ENCODE peak calls at places on chromosomes 3 and 15, in nine cellular contexts. B is fibroblast of the conjunctiva; Q is iris pigment epithelial cell; W is HEK293T; T is neuronal stem cell; J is anterior cingulate cortex; G is AG09319; D is activated T-cell treated with anti-CD3 and anti-CD28 coated beads, Interleukin-2, amount 50 U/mL, for 72 hours; X is IMR-90. R is an unnamed sample.

GRCh38 chr3:70861855-70862254 is 549.4 kb upstream of the MDFIC2 start:
- DNase-seq in B (no peak), Q (peak), W (no peak), T (no peak), J (no peak), G (peak), D (no peak), X (peak), R (no peak)

GRCh38 chr3:185075547-185075946 is 77.3 kb downstream of the C3orf70 start:
- DNase-seq in B (no peak), Q (no peak), W (no peak), T (no peak), J (no peak), G (no peak), D (no peak), X (no peak), R (no peak)

GRCh38 chr3:58383904-58384303 is 49.7 kb downstream of the PDHB start:
- DNase-seq in B (peak), Q (peak), W (no peak), T (no peak), J (no peak), G (peak), D (no peak), X (peak), R (no peak)

GRCh38 chr3:133377396-133377795 is 22.5 kb upstream of the BFSP2 start:
- DNase-seq in B (peak), Q (peak), W (peak), T (no peak), J (no peak), G (peak), D (no peak), X (peak), R (no peak)

GRCh38 chr3:58471025-58471887 is 20.6 kb upstream of the KCTD6 start:
- DNase-seq in B (peak), Q (peak), W (peak), T (no peak), J (no peak), G (peak), D (peak), X (peak), R (no peak)

GRCh38 chr3:182979719-182980191 is 583 bp downstream of the DCUN1D1 start:
- DNase-seq in B (no peak), Q (peak), W (no peak), T (peak), J (no peak), G (no peak), D (peak), X (peak), R (no peak)

GRCh38 chr15:39999538-39999937 is 39.4 kb downstream of the SRP14 start:
- DNase-seq in B (no peak), Q (no peak), W (no peak), T (no peak), J (no peak), G (no peak), D (no peak), X (no peak), R (no peak)

GRCh38 chr3:164640586-164640985 is 437.7 kb downstream of the SI start:
- DNase-seq in B (no peak), Q (no peak), W (no peak), T (no peak), J (no peak), G (peak), D (no peak), X (no peak), R (no peak)

GRCh38 chr3:152909180-152909883 is 74.4 kb downstream of the P2RY1 start:
- DNase-seq in B (peak), Q (peak), W (no peak), T (no peak), J (no peak), G (peak), D (no peak), X (peak), R (no peak)

GRCh38 chr15:71648095-71648494 is 162.3 kb upstream of the NR2E3 start:
- DNase-seq in B (no peak), Q (no peak), W (no peak), T (no peak), J (no peak), G (no peak), D (no peak), X (no peak), R (no peak)

GRCh38 chr3:105328338-105328730 is 38.4 kb upstream of the ALCAM start:
- DNase-seq in B (no peak), Q (no peak), W (no peak), T (no peak), J (no peak), G (peak), D (no peak), X (no peak), R (no peak)

GRCh38 chr3:11248596-11248995 is 23.6 kb upstream of the ATG7 start:
- DNase-seq in B (no peak), Q (peak), W (no peak), T (no peak), J (no peak), G (no peak), D (no peak), X (peak), R (no peak)

GRCh38 chr15:92033723-92034122 is 180.2 kb downstream of the SLCO3A1 start:
- DNase-seq in B (no peak), Q (no peak), W (no peak), T (no peak), J (no peak), G (no peak), D (no peak), X (no peak), R (no peak)

GRCh38 chr15:80418892-80419537 is 14.8 kb downstream of the ARNT2 start:
- DNase-seq in B (peak), Q (peak), W (peak), T (no peak), J (no peak), G (peak), D (peak), X (peak), R (no peak)

GRCh38 chr15:74873756-74874424 is 725 bp upstream of the SCAMP2 start:
- DNase-seq in B (no peak), Q (peak), W (peak), T (no peak), J (no peak), G (no peak), D (peak), X (no peak), R (no peak)

GRCh38 chr3:130975251-130975650 is 51.4 kb downstream of the ASTE1 start:
- DNase-seq in B (no peak), Q (no peak), W (no peak), T (no peak), J (no peak), G (no peak), D (no peak), X (no peak), R (no peak)

GRCh38 chr3:71454513-71455423 is 128.8 kb downstream of the FOXP1 start:
- DNase-seq in B (no peak), Q (no peak), W (no peak), T (no peak), J (no peak), G (no peak), D (no peak), X (no peak), R (no peak)

GRCh38 chr3:94028093-94028837 is at the start of gene STX19:
- DNase-seq in B (no peak), Q (no peak), W (no peak), T (no peak), J (no peak), G (no peak), D (no peak), X (no peak), R (no peak)

GRCh38 chr3:40109641-40110490 is 199.6 kb upstream of the EIF1B start:
- DNase-seq in B (no peak), Q (no peak), W (no peak), T (peak), J (no peak), G (no peak), D (no peak), X (no peak), R (no peak)

GRCh38 chr3:106573605-106574004 is 704.8 kb upstream of the CBLB start:
- DNase-seq in B (no peak), Q (no peak), W (no peak), T (no peak), J (no peak), G (no peak), D (no peak), X (no peak), R (no peak)

GRCh38 chr3:85208650-85209049 is 249.9 kb downstream of the CADM2 start:
- DNase-seq in B (no peak), Q (no peak), W (no peak), T (no peak), J (no peak), G (no peak), D (no peak), X (no peak), R (no peak)

GRCh38 chr15:56798639-56799038 is 65.3 kb upstream of the ZNF280D start:
- DNase-seq in B (no peak), Q (no peak), W (no peak), T (no peak), J (no peak), G (no peak), D (peak), X (peak), R (no peak)

GRCh38 chr3:148737104-148737525 is 39.4 kb downstream of the AGTR1 start:
- DNase-seq in B (no peak), Q (peak), W (no peak), T (no peak), J (no peak), G (no peak), D (no peak), X (peak), R (no peak)

GRCh38 chr3:139472380-139473010 is 3.8 kb downstream of the RBP2 start:
- DNase-seq in B (no peak), Q (no peak), W (no peak), T (no peak), J (no peak), G (no peak), D (no peak), X (no peak), R (no peak)

GRCh38 chr3:48634661-48635221 is 520 bp downstream of the SLC26A6 start:
- DNase-seq in B (peak), Q (peak), W (peak), T (peak), J (no peak), G (peak), D (peak), X (peak), R (no peak)

GRCh38 chr3:10707984-10708868 is 107.8 kb upstream of the SLC6A11 start:
- DNase-seq in B (no peak), Q (no peak), W (peak), T (no peak), J (no peak), G (no peak), D (no peak), X (no peak), R (peak)

GRCh38 chr3:73480187-73480672 is 144.5 kb downstream of the PDZRN3 start:
- DNase-seq in B (peak), Q (no peak), W (no peak), T (no peak), J (no peak), G (no peak), D (no peak), X (no peak), R (no peak)

GRCh38 chr15:58232273-58233065 is 94.3 kb downstream of the AQP9 start:
- DNase-seq in B (no peak), Q (no peak), W (no peak), T (no peak), J (no peak), G (no peak), D (no peak), X (no peak), R (no peak)

GRCh38 chr3:123633530-123633929 is 48.7 kb upstream of the HACD2 start:
- DNase-seq in B (peak), Q (no peak), W (no peak), T (no peak), J (no peak), G (no peak), D (no peak), X (no peak), R (no peak)

GRCh38 chr3:37731895-37732294 is 129.8 kb upstream of the CTDSPL start:
- DNase-seq in B (no peak), Q (no peak), W (no peak), T (no peak), J (no peak), G (no peak), D (no peak), X (no peak), R (no peak)

GRCh38 chr3:61674595-61674994 is 113.2 kb downstream of the PTPRG start:
- DNase-seq in B (no peak), Q (no peak), W (no peak), T (no peak), J (no peak), G (no peak), D (no peak), X (no peak), R (no peak)

GRCh38 chr3:172201136-172201989 is 162.0 kb downstream of the FNDC3B start:
- DNase-seq in B (peak), Q (peak), W (no peak), T (no peak), J (no peak), G (peak), D (no peak), X (peak), R (no peak)

GRCh38 chr15:78241017-78241416 is 6.7 kb upstream of the ACSBG1 start:
- DNase-seq in B (peak), Q (peak), W (peak), T (peak), J (peak), G (peak), D (peak), X (peak), R (peak)

GRCh38 chr15:34709866-34710265 is 44.9 kb downstream of the GJD2 start:
- DNase-seq in B (no peak), Q (peak), W (no peak), T (no peak), J (no peak), G (no peak), D (no peak), X (peak), R (no peak)

GRCh38 chr3:175585898-175586297 is 726.8 kb downstream of the NAALADL2 start:
- DNase-seq in B (peak), Q (peak), W (no peak), T (no peak), J (no peak), G (no peak), D (no peak), X (peak), R (no peak)

GRCh38 chr15:94460624-94461023 is 229.3 kb downstream of the MCTP2 start:
- DNase-seq in B (no peak), Q (no peak), W (no peak), T (peak), J (no peak), G (no peak), D (no peak), X (no peak), R (no peak)

GRCh38 chr3:50656417-50657195 is 18.1 kb upstream of the DOCK3 start:
- DNase-seq in B (no peak), Q (no peak), W (no peak), T (no peak), J (no peak), G (no peak), D (no peak), X (no peak), R (no peak)

R was measured in ecto neural progenitor cell.